ENCODE peak calls at places on chromosomes 2 and 18, in ten cellular contexts. D, T, B, O, L, H, F, U, X and Z are unnamed samples.

GRCh38 chr2:172311921-172312345 is 115.5 kb upstream of the ITGA6 start:
- DNase-seq in D (no peak), T (no peak), B (no peak), O (no peak), L (no peak), H (peak; percentile 97), F (peak; percentile 55), U (no peak), X (no peak), Z (no peak)

GRCh38 chr2:174753038-174753633 is 11.1 kb downstream of the CHRNA1 start:
- DNase-seq in D (no peak), T (no peak), B (no peak), O (peak; percentile 21), L (no peak), H (no peak), F (no peak), U (no peak), X (peak; percentile 30), Z (no peak)

GRCh38 chr2:200852605-200853004 is 11.9 kb downstream of the CLK1 start:
- DNase-seq in D (no peak), T (no peak), B (no peak), O (no peak), L (no peak), H (no peak), F (no peak), U (no peak), X (no peak), Z (no peak)

GRCh38 chr2:26559556-26559955 is 81.6 kb downstream of the CIB4 start:
- DNase-seq in D (no peak), T (peak; percentile 94), B (no peak), O (no peak), L (no peak), H (no peak), F (no peak), U (peak; percentile 61), X (no peak), Z (no peak)

GRCh38 chr2:231611273-231612198 is 18.9 kb downstream of the TEX44 start:
- DNase-seq in D (peak; percentile 49), T (peak; percentile 86), B (no peak), O (no peak), L (peak; percentile 44), H (peak; percentile 55), F (no peak), U (peak; percentile 88), X (no peak), Z (peak; percentile 95)

GRCh38 chr18:54392621-54393023 is 34.9 kb downstream of the C18orf54 start:
- DNase-seq in D (peak; percentile 66), T (peak; percentile 49), B (peak; percentile 30), O (no peak), L (peak; percentile 78), H (peak; percentile 71), F (no peak), U (no peak), X (no peak), Z (peak; percentile 70)

GRCh38 chr2:196278491-196278911 is 107.1 kb upstream of the STK17B start:
- DNase-seq in D (no peak), T (no peak), B (no peak), O (no peak), L (no peak), H (peak; percentile 88), F (no peak), U (no peak), X (no peak), Z (peak; percentile 98)

GRCh38 chr2:96760986-96761832 is 507 bp downstream of the CNNM4 start:
- DNase-seq in D (no peak), T (no peak), B (peak; percentile 86), O (no peak), L (peak; percentile 78), H (peak; percentile 54), F (no peak), U (no peak), X (no peak), Z (no peak)

GRCh38 chr2:42673989-42674564 is 89.9 kb downstream of the OXER1 start:
- DNase-seq in D (no peak), T (no peak), B (no peak), O (no peak), L (no peak), H (no peak), F (no peak), U (no peak), X (no peak), Z (no peak)

GRCh38 chr2:138267902-138268254 is 233.7 kb upstream of the SPOPL start:
- DNase-seq in D (no peak), T (no peak), B (no peak), O (no peak), L (peak; percentile 68), H (no peak), F (no peak), U (no peak), X (no peak), Z (no peak)